ENCODE peak calls at places on chromosomes 16 and 17, in four cellular contexts. One of them, this sample, is unnamed. For H3K4me1, the result is how much of the 10 kb centered on the place peaks cover.

GRCh38 chr17:63039899-63040602 is 74.0 kb downstream of the TANC2 start:
- DNase-seq in fibroblast of lung: peak
- DNase-seq in upper lobe of right lung: no peak
- DNase-seq in vagina: no peak
- DNase-seq in this sample: no peak

GRCh38 chr17:35028531-35029262 is 34.8 kb downstream of the RFFL start:
- DNase-seq in vagina: no peak
- DNase-seq in fibroblast of lung: peak
- DNase-seq in upper lobe of right lung: no peak
- DNase-seq in this sample: peak

GRCh38 chr16:83100679-83101078 is 473.9 kb downstream of the CDH13 start:
- DNase-seq in fibroblast of lung: peak
- DNase-seq in upper lobe of right lung: no peak
- DNase-seq in vagina: no peak
- DNase-seq in this sample: no peak

GRCh38 chr17:79788455-79788854 is 8.4 kb downstream of the CBX8 start:
- DNase-seq in upper lobe of right lung: peak
- DNase-seq in fibroblast of lung: no peak
- DNase-seq in vagina: no peak
- DNase-seq in this sample: no peak

GRCh38 chr17:50200447-50201225 is 795 bp downstream of the COL1A1 start:
- DNase-seq in vagina: peak
- DNase-seq in upper lobe of right lung: peak
- DNase-seq in fibroblast of lung: peak
- DNase-seq in this sample: peak

GRCh38 chr16:67077871-67078270 is 31.9 kb upstream of the PHAF1 start:
- DNase-seq in fibroblast of lung: no peak
- DNase-seq in vagina: no peak
- DNase-seq in upper lobe of right lung: no peak
- DNase-seq in this sample: no peak

GRCh38 chr17:34709108-34709779 is 129.9 kb downstream of the TMEM132E start:
- DNase-seq in fibroblast of lung: no peak
- DNase-seq in upper lobe of right lung: no peak
- DNase-seq in vagina: no peak
- DNase-seq in this sample: peak

GRCh38 chr17:76188213-76189060 is 47.4 kb upstream of the FOXJ1 start:
- DNase-seq in vagina: no peak
- DNase-seq in upper lobe of right lung: no peak
- DNase-seq in fibroblast of lung: no peak
- DNase-seq in this sample: no peak

GRCh38 chr17:17506893-17507464 is 10.8 kb upstream of the RASD1 start:
- DNase-seq in fibroblast of lung: no peak
- DNase-seq in upper lobe of right lung: peak
- DNase-seq in vagina: no peak
- DNase-seq in this sample: no peak
- H3K27ac ChIP-seq in fibroblast of lung: no peak
- H3K27ac ChIP-seq in upper lobe of right lung: peak
- H3K27ac ChIP-seq in vagina: no peak
- H3K27ac ChIP-seq in this sample: no peak

GRCh38 chr17:4340914-4341615 is 25.4 kb downstream of the UBE2G1 start:
- DNase-seq in fibroblast of lung: peak
- DNase-seq in upper lobe of right lung: no peak
- DNase-seq in vagina: no peak
- DNase-seq in this sample: no peak

GRCh38 chr17:4341616-4341977 is 24.9 kb downstream of the UBE2G1 start:
- DNase-seq in fibroblast of lung: no peak
- DNase-seq in vagina: no peak
- DNase-seq in upper lobe of right lung: no peak
- DNase-seq in this sample: no peak

GRCh38 chr17:4342535-4342934 is 23.9 kb downstream of the UBE2G1 start:
- DNase-seq in vagina: no peak
- DNase-seq in fibroblast of lung: no peak
- DNase-seq in upper lobe of right lung: no peak
- DNase-seq in this sample: no peak

GRCh38 chr17:4345569-4345968 is 20.9 kb downstream of the UBE2G1 start:
- DNase-seq in upper lobe of right lung: no peak
- DNase-seq in vagina: no peak
- DNase-seq in fibroblast of lung: no peak
- DNase-seq in this sample: no peak

DNA sequence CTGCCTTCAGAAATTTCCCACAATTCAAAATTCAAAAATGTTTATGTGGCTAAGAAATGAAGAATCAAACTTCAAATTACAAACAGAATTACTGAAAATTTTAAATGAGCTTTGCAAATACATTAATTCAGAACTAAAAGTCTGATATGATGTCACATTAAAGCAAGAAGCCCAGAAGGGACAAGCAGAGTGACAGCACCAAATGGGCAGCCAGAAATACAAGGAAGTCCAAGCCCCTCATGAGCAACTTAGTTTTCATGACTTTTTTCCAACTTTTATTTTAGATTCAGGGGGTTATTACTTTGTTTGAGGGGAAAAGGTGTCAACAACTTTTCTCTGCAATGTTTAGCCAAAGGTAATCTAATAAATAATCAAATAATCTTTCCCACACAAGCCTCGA is 21.5 kb downstream of the UBE2G1 start:
- DNase-seq in upper lobe of right lung: no peak
- DNase-seq in vagina: no peak
- DNase-seq in fibroblast of lung: no peak
- DNase-seq in this sample: no peak
- H3K4me1 ChIP-seq in upper lobe of right lung: under half
- H3K4me1 ChIP-seq in vagina: under half
- H3K4me1 ChIP-seq in fibroblast of lung: under half
- H3K4me1 ChIP-seq in this sample: under half

GRCh38 chr17:39638317-39638716 is 1.4 kb downstream of the STARD3 start:
- DNase-seq in vagina: no peak
- DNase-seq in upper lobe of right lung: no peak
- DNase-seq in fibroblast of lung: no peak
- DNase-seq in this sample: no peak
- H3K4me3 ChIP-seq in vagina: peak
- H3K4me3 ChIP-seq in upper lobe of right lung: peak
- H3K4me3 ChIP-seq in fibroblast of lung: peak
- H3K4me3 ChIP-seq in this sample: no peak

GRCh38 chr16:75238853-75239371 is 12.5 kb downstream of the BCAR1 start:
- DNase-seq in vagina: no peak
- DNase-seq in fibroblast of lung: no peak
- DNase-seq in upper lobe of right lung: no peak
- DNase-seq in this sample: no peak

GRCh38 chr16:75241412-75241811 is 10.0 kb downstream of the BCAR1 start:
- DNase-seq in fibroblast of lung: no peak
- DNase-seq in upper lobe of right lung: no peak
- DNase-seq in vagina: no peak
- DNase-seq in this sample: no peak

GRCh38 chr16:75237398-75238131 is 13.9 kb downstream of the BCAR1 start:
- DNase-seq in vagina: no peak
- DNase-seq in upper lobe of right lung: peak
- DNase-seq in fibroblast of lung: no peak
- DNase-seq in this sample: no peak

GRCh38 chr16:75238132-75238852 is 13.1 kb downstream of the BCAR1 start:
- DNase-seq in vagina: no peak
- DNase-seq in fibroblast of lung: peak
- DNase-seq in upper lobe of right lung: peak
- DNase-seq in this sample: no peak

GRCh38 chr16:75239463-75240122 is 11.8 kb downstream of the BCAR1 start:
- DNase-seq in upper lobe of right lung: peak
- DNase-seq in fibroblast of lung: no peak
- DNase-seq in vagina: no peak
- DNase-seq in this sample: no peak
- H3K27ac ChIP-seq in upper lobe of right lung: peak
- H3K27ac ChIP-seq in fibroblast of lung: peak
- H3K27ac ChIP-seq in vagina: peak
- H3K27ac ChIP-seq in this sample: peak

DNA sequence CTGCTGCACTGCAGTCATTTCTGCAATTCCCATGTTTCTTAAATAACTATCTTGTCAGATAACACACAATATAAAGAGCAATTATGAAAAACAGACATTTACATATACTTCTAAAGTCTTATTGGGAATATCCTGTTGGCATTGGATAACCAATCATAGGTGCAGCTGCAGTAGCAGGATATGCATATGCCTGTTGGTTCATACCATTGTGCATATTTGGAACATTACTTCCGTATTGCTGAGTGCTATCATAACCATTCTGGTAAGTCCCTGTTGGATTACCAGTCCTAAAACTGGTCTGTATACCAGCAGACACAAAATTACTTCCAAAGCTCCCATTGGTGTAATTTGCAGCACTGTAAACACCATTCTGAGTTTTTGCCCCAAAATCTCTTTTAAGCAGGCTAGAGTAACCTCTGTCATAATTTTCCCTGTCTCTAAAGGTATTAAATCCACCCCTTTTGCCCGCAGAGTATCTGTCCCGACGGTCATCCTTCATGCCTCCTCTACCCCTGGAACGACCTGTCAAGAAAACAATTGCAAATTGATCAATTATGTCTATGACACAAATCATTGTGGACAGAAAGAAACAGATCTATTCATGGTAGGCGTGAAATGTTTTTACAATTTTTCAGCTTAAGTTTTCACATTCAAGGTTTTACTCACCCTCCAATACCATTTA is 3.1 kb upstream of the POLG2 start:
- DNase-seq in fibroblast of lung: peak
- DNase-seq in vagina: no peak
- DNase-seq in upper lobe of right lung: no peak
- DNase-seq in this sample: no peak
- H3K4me1 ChIP-seq in fibroblast of lung: under half
- H3K4me1 ChIP-seq in vagina: half or more
- H3K4me1 ChIP-seq in upper lobe of right lung: half or more
- H3K4me1 ChIP-seq in this sample: under half

GRCh38 chr16:81671738-81672597 is 107.1 kb upstream of the PLCG2 start:
- DNase-seq in upper lobe of right lung: no peak
- DNase-seq in vagina: no peak
- DNase-seq in fibroblast of lung: no peak
- DNase-seq in this sample: no peak
- H3K4me3 ChIP-seq in upper lobe of right lung: no peak
- H3K4me3 ChIP-seq in vagina: no peak
- H3K4me3 ChIP-seq in fibroblast of lung: no peak
- H3K4me3 ChIP-seq in this sample: no peak

GRCh38 chr17:17027442-17028058 is 14.7 kb upstream of the MPRIP start:
- DNase-seq in vagina: no peak
- DNase-seq in fibroblast of lung: no peak
- DNase-seq in upper lobe of right lung: no peak
- DNase-seq in this sample: no peak

GRCh38 chr17:17028059-17028877 is 14.0 kb upstream of the MPRIP start:
- DNase-seq in upper lobe of right lung: peak
- DNase-seq in fibroblast of lung: peak
- DNase-seq in vagina: no peak
- DNase-seq in this sample: peak

GRCh38 chr17:17029938-17030337 is 12.3 kb upstream of the MPRIP start:
- DNase-seq in fibroblast of lung: no peak
- DNase-seq in vagina: no peak
- DNase-seq in upper lobe of right lung: peak
- DNase-seq in this sample: no peak

GRCh38 chr17:17030515-17031211 is 11.6 kb upstream of the MPRIP start:
- DNase-seq in upper lobe of right lung: no peak
- DNase-seq in fibroblast of lung: no peak
- DNase-seq in vagina: no peak
- DNase-seq in this sample: no peak

DNA sequence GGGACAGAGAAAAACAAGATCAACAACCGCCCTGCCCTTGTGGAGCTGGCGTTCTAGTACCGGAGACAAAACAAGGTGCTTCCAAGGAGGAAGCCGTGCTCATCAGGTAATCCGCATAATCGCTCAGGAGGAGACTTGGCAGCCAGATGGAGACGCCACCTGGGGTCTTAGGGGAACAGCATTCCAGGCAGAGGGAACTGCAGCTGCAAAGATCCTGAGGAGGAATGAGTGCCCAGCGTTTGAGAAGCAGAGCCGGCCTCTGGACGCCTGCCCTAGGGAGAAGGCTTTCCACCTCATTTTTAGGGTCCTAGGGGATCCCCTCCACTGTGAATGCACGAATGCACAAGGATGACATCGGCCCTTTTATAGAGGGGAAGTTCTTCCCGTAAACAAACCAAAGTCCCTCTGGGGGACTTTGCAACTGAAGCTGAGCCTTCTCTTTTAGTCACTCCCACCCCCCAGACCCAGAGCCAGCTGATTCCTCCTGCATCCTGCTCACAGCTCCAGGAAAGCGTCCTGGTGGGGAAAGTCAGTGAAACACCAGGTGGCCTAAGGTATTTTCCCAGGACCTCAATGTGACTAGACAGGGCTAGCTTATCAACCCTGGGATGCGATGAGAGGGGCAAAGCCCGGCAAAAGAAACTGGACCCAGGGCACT is 13.2 kb upstream of the MPRIP start:
- DNase-seq in vagina: no peak
- DNase-seq in upper lobe of right lung: no peak
- DNase-seq in fibroblast of lung: no peak
- DNase-seq in this sample: no peak
- H3K27ac ChIP-seq in vagina: no peak
- H3K27ac ChIP-seq in upper lobe of right lung: peak
- H3K27ac ChIP-seq in fibroblast of lung: no peak
- H3K27ac ChIP-seq in this sample: peak

This sample was measured in SJSA1.